ENCODE peak calls at places on chromosomes 7 and 10, in eight cellular contexts. J, N, W, G, F, L, Q and B are unnamed samples.

GRCh38 chr10:50416181-50416824 is 165.0 kb upstream of the ASAH2 start:
- DNase-seq in J (peak), N (peak), W (no peak), G (no peak), F (no peak), L (no peak), Q (no peak), B (no peak)

GRCh38 chr7:150805864-150806263 is 5.3 kb downstream of the TMEM176A start:
- DNase-seq in J (no peak), N (no peak), W (no peak), G (no peak), F (no peak), L (no peak), Q (no peak), B (no peak)

GRCh38 chr10:49758249-49758930 is 3.7 kb downstream of the OGDHL start:
- DNase-seq in J (no peak), N (no peak), W (peak), G (peak), F (peak), L (peak), Q (no peak), B (no peak)

GRCh38 chr7:135597181-135597925 is 39.6 kb downstream of the NUP205 start:
- DNase-seq in J (no peak), N (no peak), W (no peak), G (no peak), F (no peak), L (no peak), Q (no peak), B (no peak)

GRCh38 chr7:47095906-47096305 is 486.0 kb downstream of the TNS3 start:
- DNase-seq in J (no peak), N (no peak), W (no peak), G (no peak), F (no peak), L (no peak), Q (no peak), B (no peak)

GRCh38 chr7:55111007-55111406 is 92.2 kb downstream of the EGFR start:
- DNase-seq in J (no peak), N (no peak), W (no peak), G (no peak), F (no peak), L (no peak), Q (no peak), B (no peak)

GRCh38 chr7:76291346-76292205 is 10.9 kb upstream of the HSPB1 start:
- DNase-seq in J (peak), N (peak), W (peak), G (peak), F (peak), L (peak), Q (peak), B (peak)

GRCh38 chr7:23024454-23024853 is 10.5 kb upstream of the HYCC1 start:
- DNase-seq in J (no peak), N (no peak), W (no peak), G (no peak), F (no peak), L (no peak), Q (no peak), B (no peak)

GRCh38 chr7:100629117-100629711 is 12.1 kb downstream of the TFR2 start:
- DNase-seq in J (peak), N (peak), W (no peak), G (no peak), F (no peak), L (peak), Q (no peak), B (peak)

GRCh38 chr10:130049244-130049643 is 61.4 kb downstream of the C10orf143 start:
- DNase-seq in J (no peak), N (no peak), W (no peak), G (no peak), F (no peak), L (no peak), Q (no peak), B (no peak)

GRCh38 chr7:51263631-51264484 is 52.8 kb downstream of the COBL start:
- DNase-seq in J (no peak), N (no peak), W (no peak), G (peak), F (no peak), L (peak), Q (no peak), B (no peak)

GRCh38 chr7:156820445-156821063 is 72.4 kb downstream of the LMBR1 start:
- DNase-seq in J (no peak), N (no peak), W (no peak), G (no peak), F (no peak), L (no peak), Q (no peak), B (no peak)

GRCh38 chr7:64888901-64889685 is 14.0 kb upstream of the ZNF273 start:
- DNase-seq in J (no peak), N (no peak), W (peak), G (peak), F (peak), L (peak), Q (no peak), B (no peak)

GRCh38 chr10:47419421-47419820 is 35.3 kb upstream of the ZNF488 start:
- DNase-seq in J (no peak), N (no peak), W (peak), G (no peak), F (no peak), L (no peak), Q (no peak), B (no peak)

GRCh38 chr10:89252225-89252585 is 630 bp upstream of the LIPA start:
- DNase-seq in J (no peak), N (no peak), W (no peak), G (no peak), F (no peak), L (no peak), Q (no peak), B (no peak)

GRCh38 chr10:89249066-89249465 is 2.5 kb downstream of the LIPA start:
- DNase-seq in J (no peak), N (no peak), W (no peak), G (no peak), F (no peak), L (no peak), Q (no peak), B (no peak)

GRCh38 chr10:89256338-89256737 is 4.8 kb upstream of the LIPA start:
- DNase-seq in J (no peak), N (no peak), W (no peak), G (no peak), F (no peak), L (no peak), Q (no peak), B (no peak)

GRCh38 chr10:89250814-89251416 is 660 bp downstream of the LIPA start:
- DNase-seq in J (no peak), N (peak), W (no peak), G (no peak), F (no peak), L (no peak), Q (no peak), B (no peak)

GRCh38 chr10:89251417-89252224 is at the start of gene LIPA:
- DNase-seq in J (peak), N (peak), W (peak), G (peak), F (peak), L (peak), Q (peak), B (peak)
- TF ChIP-seq POLR2A in J (no peak), N (peak), W (no peak), G (peak), F (peak), L (no peak), Q (peak), B (peak)

GRCh38 chr10:75235375-75236177 is at the start of gene COMTD1:
- DNase-seq in J (peak), N (peak), W (peak), G (peak), F (peak), L (peak), Q (peak), B (peak)

GRCh38 chr10:75234683-75235374 is 928 bp downstream of the COMTD1 start:
- DNase-seq in J (peak), N (no peak), W (peak), G (no peak), F (no peak), L (peak), Q (peak), B (no peak)

GRCh38 chr10:75236178-75236825 is 545 bp upstream of the COMTD1 start:
- DNase-seq in J (no peak), N (no peak), W (no peak), G (no peak), F (no peak), L (no peak), Q (no peak), B (no peak)

GRCh38 chr10:75233444-75234016 is 2.2 kb downstream of the COMTD1 start:
- DNase-seq in J (peak), N (no peak), W (peak), G (no peak), F (peak), L (no peak), Q (no peak), B (no peak)

DNA sequence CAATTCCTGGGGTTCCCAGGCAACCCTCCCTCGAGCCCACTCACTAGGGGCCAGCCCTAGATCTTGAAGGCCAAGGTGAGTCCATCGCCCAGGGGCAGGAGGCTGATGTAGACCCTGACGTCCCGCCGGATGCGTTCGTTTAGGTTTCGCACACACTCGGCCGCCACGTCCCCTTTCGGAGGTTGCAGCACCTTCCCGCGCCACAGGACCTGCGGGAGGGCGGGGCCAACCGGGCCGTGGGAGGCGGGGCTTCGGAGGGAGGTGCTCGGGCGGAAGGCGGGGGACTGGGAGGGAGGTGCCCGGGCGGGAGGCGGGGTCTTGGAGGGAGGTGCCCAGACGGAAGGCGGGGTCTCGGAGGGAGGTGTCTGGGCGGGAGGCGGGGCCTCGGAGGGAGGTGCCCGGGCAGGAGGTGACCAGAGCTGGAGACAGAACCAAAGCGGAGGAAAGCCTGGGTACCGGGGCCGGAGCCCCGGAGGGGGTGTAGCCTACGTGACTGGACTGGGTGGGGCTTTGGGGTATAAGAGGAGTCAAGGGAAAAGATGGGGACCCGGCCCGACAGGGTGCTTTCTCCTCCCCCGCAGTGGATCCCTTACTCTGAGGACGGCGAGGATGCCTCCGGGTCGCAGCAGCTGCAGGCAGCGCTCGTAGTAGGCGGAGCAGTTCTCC is 1.6 kb downstream of the COMTD1 start:
- DNase-seq in J (peak), N (peak), W (peak), G (peak), F (peak), L (peak), Q (peak), B (peak)
- TF ChIP-seq POLR2A in J (peak), N (peak), W (no peak), G (peak), F (peak), L (no peak), Q (no peak), B (peak)

DNA sequence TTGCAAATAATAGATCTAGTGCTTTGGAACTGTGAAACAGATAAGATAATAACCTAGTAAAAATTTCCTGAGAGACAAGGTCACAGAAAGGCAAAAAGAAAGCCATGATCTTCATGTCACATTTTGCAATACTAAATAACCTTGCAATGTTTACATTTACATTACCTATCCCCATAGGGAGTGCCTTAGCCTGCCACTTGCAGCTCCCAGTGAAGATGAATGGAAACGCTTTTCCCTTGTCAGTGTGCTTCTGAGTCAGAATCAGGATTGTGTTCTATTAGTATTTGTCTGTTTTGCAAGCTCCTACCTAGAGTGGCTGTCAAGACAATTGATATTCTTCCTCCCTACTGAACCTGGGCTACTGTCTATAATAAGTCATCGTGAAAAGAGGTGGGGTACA is 256.6 kb downstream of the PHTF2 start:
- DNase-seq in J (no peak), N (no peak), W (no peak), G (no peak), F (no peak), L (no peak), Q (no peak), B (no peak)
- TF ChIP-seq POLR2A in J (no peak), N (no peak), W (no peak), G (no peak), F (no peak), L (no peak), Q (no peak), B (no peak)

DNA sequence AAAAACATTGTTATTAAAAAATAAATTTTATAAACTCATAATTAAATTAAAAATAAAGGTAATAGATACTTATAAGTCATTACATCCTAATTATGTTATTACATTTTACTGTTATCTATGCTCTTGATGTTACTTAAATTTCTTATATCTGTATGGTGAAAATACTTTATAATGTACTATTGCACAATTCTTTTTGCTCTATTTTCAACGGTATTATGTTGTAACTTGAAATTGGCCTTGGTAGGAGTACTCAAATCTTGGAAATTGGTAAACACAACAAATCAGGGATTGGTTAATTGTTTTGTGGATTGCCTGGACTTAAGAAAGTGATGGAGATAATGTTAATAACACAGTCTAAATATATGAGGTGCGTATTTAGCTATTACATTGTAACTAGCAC is 273.3 kb downstream of the MDFIC start:
- DNase-seq in J (no peak), N (no peak), W (no peak), G (no peak), F (no peak), L (no peak), Q (no peak), B (no peak)
- TF ChIP-seq POLR2A in J (no peak), N (no peak), W (no peak), G (no peak), F (no peak), L (no peak), Q (no peak), B (no peak)